ENCODE peak calls at places on chromosomes 12 and 14, in four cellular contexts. A is gastrocnemius medialis, Y is A549, V is GM12892. O is an unnamed sample.

GRCh38 chr12:57089259-57090245 is 638 bp downstream of the NAB2 start:
- DNase-seq in A (no peak), Y (no peak), V (no peak), O (peak; percentile 71)

GRCh38 chr12:10190558-10191388 is 11.9 kb downstream of the TMEM52B start:
- DNase-seq in A (no peak), Y (peak; percentile 78), V (peak; percentile 50), O (no peak)

GRCh38 chr12:4858385-4858784 is 51.3 kb upstream of the KCNA1 start:
- DNase-seq in A (no peak), Y (no peak), V (no peak), O (no peak)

GRCh38 chr12:14322403-14322802 is 43.1 kb upstream of the ATF7IP start:
- DNase-seq in A (no peak), Y (no peak), V (no peak), O (no peak)

GRCh38 chr12:14279845-14280244 is 85.6 kb upstream of the ATF7IP start:
- DNase-seq in A (no peak), Y (no peak), V (no peak), O (no peak)

GRCh38 chr12:113161415-113162016 is 12.0 kb downstream of the CFAP73 start:
- DNase-seq in A (no peak), Y (peak; percentile 85), V (peak; percentile 58), O (no peak)

GRCh38 chr12:66776974-66777373 is 98.1 kb upstream of the GRIP1 start:
- DNase-seq in A (no peak), Y (no peak), V (peak; percentile 11), O (no peak)

GRCh38 chr14:53062856-53063255 is 90.3 kb downstream of the DDHD1 start:
- DNase-seq in A (no peak), Y (no peak), V (no peak), O (no peak)

GRCh38 chr14:84453541-84453940 is 1076.4 kb upstream of the FLRT2 start:
- DNase-seq in A (no peak), Y (no peak), V (no peak), O (no peak)

GRCh38 chr14:53670701-53671100 is 285.9 kb downstream of the BMP4 start:
- DNase-seq in A (no peak), Y (peak; percentile 5), V (no peak), O (no peak)

GRCh38 chr12:120495189-120495722 is 657 bp upstream of the DYNLL1 start:
- DNase-seq in A (no peak), Y (no peak), V (no peak), O (no peak)

GRCh38 chr12:6367065-6367968 is 8.0 kb downstream of the SCNN1A start:
- DNase-seq in A (no peak), Y (peak; percentile 77), V (no peak), O (no peak)

GRCh38 chr14:61516957-61517356 is 178.4 kb upstream of the HIF1A start:
- DNase-seq in A (no peak), Y (no peak), V (no peak), O (no peak)

GRCh38 chr12:122079532-122080081 is 1.1 kb downstream of the MLXIP start:
- DNase-seq in A (peak; percentile 78), Y (no peak), V (no peak), O (no peak)

GRCh38 chr12:111339306-111339938 is 29.5 kb downstream of the PHETA1 start:
- DNase-seq in A (no peak), Y (no peak), V (no peak), O (no peak)

GRCh38 chr12:1473418-1473817 is 121.0 kb downstream of the FBXL14 start:
- DNase-seq in A (no peak), Y (no peak), V (no peak), O (no peak)

GRCh38 chr12:1471224-1471623 is 123.2 kb downstream of the FBXL14 start:
- DNase-seq in A (no peak), Y (no peak), V (no peak), O (no peak)

GRCh38 chr12:1470051-1470450 is 124.3 kb downstream of the FBXL14 start:
- DNase-seq in A (no peak), Y (no peak), V (no peak), O (no peak)

GRCh38 chr12:1474567-1475153 is 119.7 kb downstream of the FBXL14 start:
- DNase-seq in A (no peak), Y (no peak), V (no peak), O (no peak)

DNA sequence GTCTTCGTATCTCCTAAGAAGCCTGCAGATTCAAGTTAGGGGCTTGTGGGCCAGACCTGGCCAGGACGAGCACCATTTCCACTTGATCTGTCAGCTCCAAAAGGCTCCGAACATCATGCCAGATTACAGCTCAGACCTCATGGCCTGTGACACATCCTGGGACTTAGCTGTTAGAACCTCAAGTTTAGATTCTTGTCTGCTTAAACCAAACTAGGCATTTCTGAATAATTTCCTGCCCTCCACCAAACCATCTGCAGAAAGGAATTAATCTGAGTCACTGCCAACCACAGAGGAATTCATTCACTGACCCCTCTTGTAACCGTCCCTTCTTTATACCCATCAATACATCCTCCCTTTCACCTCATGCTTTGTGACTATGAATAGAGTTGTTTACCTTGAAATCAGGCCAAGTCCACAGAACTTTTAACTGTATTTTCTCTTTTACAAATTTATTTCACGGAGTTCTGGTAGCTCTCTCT is 120.3 kb downstream of the FBXL14 start:
- DNase-seq in A (no peak), Y (peak; percentile 30), V (no peak), O (no peak)
- TF ChIP-seq POLR2A in A (no peak), Y (no peak), V (no peak), O (no peak)

GRCh38 chr12:75479963-75480461 is 543 bp upstream of the GLIPR1 start:
- DNase-seq in A (no peak), Y (no peak), V (no peak), O (no peak)
- TF ChIP-seq POLR2A in A (no peak), Y (no peak), V (no peak), O (no peak)

GRCh38 chr14:105528197-105528858 is 1.9 kb downstream of the TMEM121 start:
- DNase-seq in A (peak; percentile 26), Y (peak; percentile 81), V (peak; percentile 97), O (peak; percentile 67)
- TF ChIP-seq POLR2A in A (no peak), Y (peak; percentile 20), V (no peak), O (no peak)

GRCh38 chr14:21251215-21251614 is 18.0 kb downstream of the HNRNPC start:
- DNase-seq in A (no peak), Y (no peak), V (no peak), O (no peak)

GRCh38 chr14:21244546-21244945 is 24.7 kb downstream of the HNRNPC start:
- DNase-seq in A (no peak), Y (no peak), V (no peak), O (no peak)

GRCh38 chr14:21245813-21246212 is 23.4 kb downstream of the HNRNPC start:
- DNase-seq in A (no peak), Y (no peak), V (no peak), O (no peak)

GRCh38 chr14:21248739-21249411 is 20.4 kb downstream of the HNRNPC start:
- DNase-seq in A (no peak), Y (no peak), V (no peak), O (no peak)

DNA sequence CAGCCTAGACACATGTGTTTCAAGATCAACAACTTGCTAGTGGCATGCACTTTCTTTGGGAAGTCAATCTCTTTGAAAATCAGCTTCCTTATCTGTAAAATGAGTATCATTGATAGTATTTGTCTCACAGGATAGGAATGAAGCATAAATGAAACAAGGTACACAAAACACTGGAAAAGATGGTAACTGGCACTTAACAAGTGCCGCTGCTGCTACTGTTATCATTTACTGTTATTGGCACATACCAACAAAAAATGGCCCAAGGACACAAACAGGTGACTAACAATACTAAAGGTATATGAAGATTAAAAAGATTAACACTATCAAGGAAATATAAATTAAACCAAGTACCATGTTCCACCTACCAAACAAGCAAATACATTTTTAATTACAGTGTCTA is 20.9 kb downstream of the HNRNPC start:
- DNase-seq in A (no peak), Y (no peak), V (no peak), O (no peak)
- TF ChIP-seq POLR2A in A (no peak), Y (no peak), V (no peak), O (no peak)

O was measured in tibial nerve.